ENCODE peak calls at places on chromosomes 6 and 20, in five cellular contexts. S, A, N, G and P are unnamed samples. For H3K4me1, the result is how much of the 10 kb centered on the place peaks cover.

GRCh38 chr20:49575551-49576060 is 7.7 kb upstream of the PTGIS start:
- DNase-seq in N (peak), G (peak), S (peak), A (peak), P (peak)

GRCh38 chr6:169363590-169363989 is 109.9 kb upstream of the THBS2 start:
- DNase-seq in S (no peak), N (no peak), G (peak), A (no peak), P (no peak)

GRCh38 chr6:11460837-11461661 is 76.5 kb upstream of the TMEM170B start:
- DNase-seq in N (no peak), G (no peak), A (no peak), S (no peak), P (peak)

GRCh38 chr6:53811082-53811481 is 16.3 kb downstream of the LRRC1 start:
- DNase-seq in S (no peak), A (no peak), G (no peak), N (peak), P (no peak)

GRCh38 chr20:19944772-19945459 is 72.2 kb upstream of the NAA20 start:
- DNase-seq in A (no peak), G (peak), S (peak), N (no peak), P (no peak)

GRCh38 chr20:1265226-1265915 is 723 bp upstream of the SNPH start:
- DNase-seq in N (no peak), A (no peak), G (peak), S (no peak), P (no peak)

GRCh38 chr6:151370509-151371078 is 20.8 kb downstream of the ZBTB2 start:
- DNase-seq in S (peak), G (peak), A (no peak), N (peak), P (no peak)

GRCh38 chr20:52083627-52084232 is 107.8 kb downstream of the ZFP64 start:
- DNase-seq in G (peak), N (peak), S (peak), A (peak), P (peak)

GRCh38 chr6:71393471-71393870 is 104.9 kb downstream of the OGFRL1 start:
- DNase-seq in A (no peak), S (peak), G (no peak), N (no peak), P (no peak)

GRCh38 chr6:83126223-83126622 is 58.8 kb downstream of the DOP1A start:
- DNase-seq in A (no peak), S (no peak), G (no peak), N (no peak), P (no peak)

GRCh38 chr6:53673138-53673801 is 7.7 kb upstream of the KLHL31 start:
- DNase-seq in S (peak), A (no peak), N (no peak), G (peak), P (no peak)

GRCh38 chr6:138509371-138509770 is 10.1 kb upstream of the NHSL1 start:
- DNase-seq in N (peak), G (no peak), S (peak), A (peak), P (peak)

GRCh38 chr20:50583422-50584150 is 73.4 kb downstream of the PTPN1 start:
- DNase-seq in A (no peak), G (no peak), S (no peak), N (no peak), P (no peak)
- H3K27ac ChIP-seq in A (no peak), G (no peak), S (no peak), N (no peak), P (no peak)

GRCh38 chr6:110543106-110543505 is 66.7 kb upstream of the SLC22A16 start:
- DNase-seq in S (no peak), N (no peak), G (no peak), A (no peak), P (no peak)
- H3K4me1 ChIP-seq in S (under half), N (under half), G (under half), A (under half), P (under half)

DNA sequence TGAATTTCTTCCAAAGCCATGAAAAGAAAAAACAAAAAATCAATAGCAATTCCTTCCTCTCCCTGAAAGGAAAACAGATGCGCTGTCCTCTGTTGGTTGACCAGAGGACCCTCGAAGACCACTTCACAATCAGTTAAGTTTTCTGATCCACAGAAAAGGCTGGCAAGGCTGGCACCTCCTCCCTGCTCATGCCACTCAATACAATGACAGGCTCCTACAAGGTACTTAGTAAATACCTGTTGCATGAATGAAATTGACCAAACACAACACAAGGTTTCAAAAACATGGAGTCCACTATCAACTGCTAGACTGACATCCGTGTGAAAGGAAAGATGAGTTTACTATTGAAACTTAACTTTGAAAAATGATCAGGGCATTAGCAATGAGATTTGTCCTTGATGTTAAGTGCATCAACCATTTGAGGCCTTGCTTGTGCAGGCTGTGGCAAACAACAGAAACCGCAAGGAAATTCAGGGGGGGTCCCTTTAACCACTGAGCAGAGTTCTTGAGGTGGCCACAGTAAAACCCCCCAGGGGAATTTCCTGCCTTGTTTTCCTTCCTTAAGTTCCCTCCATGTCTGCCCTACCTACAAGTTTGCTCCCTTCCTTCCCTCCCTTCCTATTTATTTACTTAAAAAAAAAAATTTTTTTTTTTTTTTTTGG is 27.9 kb upstream of the RTF2 start:
- DNase-seq in N (no peak), A (peak), G (peak), S (no peak), P (no peak)
- H3K27ac ChIP-seq in N (no peak), A (peak), G (peak), S (no peak), P (no peak)

GRCh38 chr6:144345451-144345850 is 60.3 kb downstream of the UTRN start:
- DNase-seq in G (no peak), S (no peak), N (no peak), A (no peak), P (no peak)

GRCh38 chr6:144341831-144342527 is 56.8 kb downstream of the UTRN start:
- DNase-seq in S (no peak), G (no peak), A (no peak), N (no peak), P (no peak)

GRCh38 chr6:144343736-144344428 is 58.7 kb downstream of the UTRN start:
- DNase-seq in N (no peak), A (no peak), S (no peak), G (no peak), P (peak)

GRCh38 chr6:144346719-144347446 is 61.7 kb downstream of the UTRN start:
- DNase-seq in G (peak), S (peak), A (no peak), N (no peak), P (no peak)

DNA sequence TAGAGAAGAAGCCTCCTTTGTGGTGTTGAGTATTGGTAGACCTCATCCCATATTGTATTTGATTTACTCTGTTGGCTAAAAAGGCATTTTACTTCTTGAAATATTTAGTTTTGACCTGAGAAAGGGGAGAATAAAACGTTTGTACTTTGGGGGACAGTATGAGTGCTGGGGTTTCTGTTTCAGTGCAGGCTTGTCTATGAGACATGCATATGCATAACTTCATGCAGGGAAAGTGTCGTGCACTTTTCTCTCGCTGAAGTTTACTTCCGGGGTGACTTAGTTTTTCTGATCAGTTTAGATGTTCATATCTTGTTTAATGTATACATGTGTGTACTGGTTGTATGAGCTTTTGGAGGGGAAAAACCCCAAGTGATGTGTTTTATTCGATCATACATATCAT is 59.5 kb downstream of the UTRN start:
- DNase-seq in A (no peak), G (no peak), N (no peak), S (no peak), P (peak)
- H3K4me1 ChIP-seq in A (under half), G (under half), N (under half), S (under half), P (under half)

GRCh38 chr6:107114872-107115694 is at the start of gene BEND3:
- DNase-seq in N (peak), A (peak), G (no peak), S (peak), P (peak)

GRCh38 chr6:107115695-107116327 is 496 bp upstream of the BEND3 start:
- DNase-seq in N (peak), S (peak), A (peak), G (no peak), P (peak)

GRCh38 chr6:107118976-107119375 is 3.7 kb upstream of the BEND3 start:
- DNase-seq in A (no peak), G (no peak), S (peak), N (peak), P (peak)

GRCh38 chr6:107116328-107116892 is 1.1 kb upstream of the BEND3 start:
- DNase-seq in A (peak), N (peak), S (peak), G (no peak), P (peak)

DNA sequence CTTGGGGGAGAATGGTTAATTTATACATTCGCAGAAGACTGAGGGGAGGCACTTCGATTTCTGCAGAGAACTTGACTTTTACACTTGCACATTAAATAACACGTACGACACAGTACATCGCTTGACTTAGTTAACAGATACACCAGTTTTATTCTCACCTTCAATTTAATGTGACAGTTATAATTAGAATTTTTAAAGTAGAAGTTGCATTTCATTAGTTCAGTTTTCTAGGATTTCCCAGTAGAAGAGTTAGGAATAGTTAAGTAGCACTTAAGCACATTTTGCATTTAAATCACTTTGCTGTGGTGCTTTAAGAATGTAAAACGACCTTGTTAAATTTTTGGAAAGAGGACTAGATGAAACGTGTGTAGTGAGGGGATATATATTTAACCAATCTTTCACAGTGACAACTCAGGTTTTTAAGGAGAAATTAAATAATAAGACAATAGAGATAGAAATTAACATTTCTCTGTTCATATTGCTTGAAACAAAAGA is 1.7 kb upstream of the BEND3 start:
- DNase-seq in N (no peak), S (no peak), G (no peak), A (no peak), P (no peak)
- H3K27ac ChIP-seq in N (peak), S (no peak), G (no peak), A (no peak), P (peak)

DNA sequence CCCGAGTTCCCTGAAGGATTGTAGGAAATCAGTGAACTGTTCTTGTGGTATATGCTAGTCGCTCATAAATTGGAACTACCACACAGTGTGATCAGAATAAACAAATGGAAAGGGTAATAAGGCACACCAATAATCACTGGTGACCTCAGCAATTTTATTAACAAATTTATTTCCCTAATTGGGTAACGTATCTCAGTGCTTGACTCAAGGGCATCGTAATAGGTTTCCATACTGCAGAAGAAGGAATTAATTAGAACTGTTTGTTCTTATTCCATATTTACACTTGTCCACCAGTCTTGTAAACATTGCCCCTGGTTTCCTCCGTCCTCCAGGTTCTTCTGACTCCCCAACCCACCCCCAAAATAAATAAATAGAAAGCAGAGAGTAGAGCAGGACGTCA is 10.0 kb upstream of the UQCC2 start:
- DNase-seq in N (no peak), S (no peak), G (no peak), A (no peak), P (peak)
- H3K4me1 ChIP-seq in N (under half), S (under half), G (under half), A (under half), P (under half)